ENCODE peak calls at places on chromosomes 16 and 17, in eight cellular contexts. Z is psoas muscle, E is brain microvascular endothelial cell, X is posterior vena cava, K is WTC11, U is nucleus accumbens, G is brain pericyte, Y is omental fat pad. S is an unnamed sample.

GRCh38 chr17:69223809-69224208 is 4.8 kb downstream of the ABCA10 start:
- DNase-seq in Z (no peak), E (peak), X (no peak), K (no peak), U (no peak), G (peak), Y (no peak), S (no peak)

GRCh38 chr16:66903544-66904427 is 14.9 kb downstream of the CDH16 start:
- DNase-seq in Z (no peak), E (no peak), X (no peak), K (no peak), U (no peak), G (no peak), Y (no peak), S (no peak)

GRCh38 chr17:64255764-64256163 is 7.3 kb downstream of the TEX2 start:
- DNase-seq in Z (no peak), E (no peak), X (no peak), K (no peak), U (no peak), G (no peak), Y (no peak), S (no peak)

GRCh38 chr16:1460602-1461138 is 14.2 kb downstream of the CLCN7 start:
- DNase-seq in Z (peak), E (no peak), X (peak), K (peak), U (no peak), G (no peak), Y (no peak), S (no peak)

GRCh38 chr16:29839822-29840221 is 19.6 kb downstream of the MVP start:
- DNase-seq in Z (no peak), E (no peak), X (no peak), K (no peak), U (no peak), G (no peak), Y (no peak), S (no peak)

GRCh38 chr17:42457107-42457787 is 1.4 kb upstream of the ATP6V0A1 start:
- DNase-seq in Z (no peak), E (no peak), X (no peak), K (no peak), U (no peak), G (no peak), Y (no peak), S (no peak)

GRCh38 chr17:64969046-64969501 is 49.8 kb upstream of the LRRC37A3 start:
- DNase-seq in Z (no peak), E (no peak), X (no peak), K (no peak), U (no peak), G (no peak), Y (no peak), S (no peak)

GRCh38 chr17:20008242-20009051 is 712 bp upstream of the SPECC1 start:
- DNase-seq in Z (no peak), E (no peak), X (no peak), K (peak), U (no peak), G (no peak), Y (peak), S (no peak)

GRCh38 chr16:27748868-27749546 is 199.1 kb downstream of the KATNIP start:
- DNase-seq in Z (no peak), E (peak), X (no peak), K (peak), U (peak), G (no peak), Y (no peak), S (peak)

GRCh38 chr17:38914741-38915638 is 10.4 kb upstream of the LASP1NB start:
- DNase-seq in Z (peak), E (no peak), X (no peak), K (peak), U (no peak), G (no peak), Y (no peak), S (no peak)

GRCh38 chr16:29729116-29729521 is 16.7 kb downstream of the C16orf54 start:
- DNase-seq in Z (no peak), E (peak), X (peak), K (no peak), U (no peak), G (no peak), Y (no peak), S (peak)

GRCh38 chr17:38915639-38915995 is 9.8 kb upstream of the LASP1NB start:
- DNase-seq in Z (peak), E (no peak), X (no peak), K (no peak), U (no peak), G (no peak), Y (no peak), S (no peak)

GRCh38 chr17:73797594-73798110 is 153.4 kb upstream of the SDK2 start:
- DNase-seq in Z (no peak), E (no peak), X (no peak), K (no peak), U (no peak), G (no peak), Y (no peak), S (no peak)

GRCh38 chr16:70781800-70782199 is 19.2 kb downstream of the VAC14 start:
- DNase-seq in Z (no peak), E (no peak), X (no peak), K (no peak), U (no peak), G (no peak), Y (no peak), S (no peak)

GRCh38 chr17:63751806-63752205 is 10.2 kb upstream of the STRADA start:
- DNase-seq in Z (no peak), E (no peak), X (no peak), K (no peak), U (no peak), G (no peak), Y (no peak), S (no peak)

GRCh38 chr16:4172070-4172469 is 55.8 kb upstream of the ADCY9 start:
- DNase-seq in Z (no peak), E (peak), X (no peak), K (no peak), U (no peak), G (no peak), Y (no peak), S (no peak)

S was measured in NCI-H2171.